ENCODE peak calls at places on chromosomes 5 and 9, in five cellular contexts. E is Peyer's patch, N is body of pancreas, R is gastrocnemius medialis, S is heart left ventricle. V is an unnamed sample.

GRCh38 chr5:59380350-59380951 is 513.1 kb downstream of the PDE4D start:
- DNase-seq in E (no peak), R (no peak), N (no peak), S (no peak), V (no peak)

GRCh38 chr9:125558453-125559084 is 148.4 kb downstream of the MAPKAP1 start:
- DNase-seq in E (no peak), S (no peak), N (peak), R (peak), V (peak)

GRCh38 chr5:129991780-129992179 is 87.5 kb downstream of the CHSY3 start:
- DNase-seq in E (no peak), N (no peak), S (no peak), R (no peak), V (no peak)

GRCh38 chr9:137277329-137278041 is at the start of gene TOR4A:
- DNase-seq in R (peak), S (peak), N (peak), E (peak), V (peak)

GRCh38 chr5:167160388-167160787 is 1131.1 kb upstream of the WWC1 start:
- DNase-seq in R (no peak), E (no peak), S (no peak), N (no peak), V (no peak)

GRCh38 chr9:96651626-96652025 is 3.5 kb downstream of the PRXL2C start:
- DNase-seq in N (no peak), E (no peak), R (no peak), S (no peak), V (no peak)

GRCh38 chr9:131394464-131395026 is 659 bp downstream of the PRRC2B start:
- DNase-seq in N (peak), R (no peak), E (peak), S (peak), V (no peak)

GRCh38 chr5:168328804-168329203 is 37.4 kb downstream of the WWC1 start:
- DNase-seq in R (no peak), E (no peak), N (peak), S (no peak), V (no peak)

GRCh38 chr5:150082889-150083288 is 3.5 kb downstream of the CSF1R start:
- DNase-seq in R (no peak), N (no peak), E (no peak), S (no peak), V (no peak)

GRCh38 chr9:126508928-126509327 is 104.8 kb upstream of the LMX1B start:
- DNase-seq in S (no peak), E (no peak), R (no peak), N (no peak), V (no peak)

GRCh38 chr5:60228676-60229075 is 335.1 kb upstream of the PDE4D start:
- DNase-seq in S (no peak), N (no peak), E (no peak), R (no peak), V (no peak)

GRCh38 chr5:37735649-37736347 is 104.0 kb downstream of the GDNF start:
- DNase-seq in S (no peak), N (no peak), R (peak), E (no peak), V (no peak)

GRCh38 chr9:134159566-134160245 is 4.7 kb downstream of the RNU6ATAC start:
- DNase-seq in N (no peak), E (no peak), S (no peak), R (no peak), V (no peak)

GRCh38 chr9:100690438-100690837 is 112.6 kb downstream of the CAVIN4 start:
- DNase-seq in E (no peak), S (no peak), N (no peak), R (no peak), V (no peak)

GRCh38 chr9:134057751-134058701 is 9.8 kb downstream of the BRD3 start:
- DNase-seq in N (peak), R (no peak), E (peak), S (peak), V (no peak)

GRCh38 chr9:121359358-121360294 is 10.4 kb downstream of the STOM start:
- DNase-seq in E (no peak), R (no peak), S (no peak), N (no peak), V (no peak)

GRCh38 chr5:587403-587802 is 24.7 kb upstream of the CEP72 start:
- DNase-seq in R (no peak), S (no peak), N (no peak), E (no peak), V (no peak)

GRCh38 chr5:150313921-150314716 is 11.4 kb upstream of the ARSI start:
- DNase-seq in R (no peak), E (no peak), S (no peak), N (no peak), V (no peak)

GRCh38 chr5:159343295-159344094 is 13.2 kb upstream of the IL12B start:
- DNase-seq in N (no peak), R (no peak), E (no peak), S (no peak), V (no peak)

GRCh38 chr5:43034591-43034968 is 5.5 kb downstream of the ANXA2R start:
- DNase-seq in N (no peak), E (no peak), S (no peak), R (no peak), V (no peak)

GRCh38 chr9:69620731-69621130 is 51.4 kb downstream of the APBA1 start:
- DNase-seq in E (no peak), S (no peak), R (no peak), N (no peak), V (no peak)

GRCh38 chr5:84673785-84674184 is 289.1 kb upstream of the EDIL3 start:
- DNase-seq in R (no peak), N (no peak), S (no peak), E (no peak), V (no peak)

GRCh38 chr5:118029807-118030206 is 958.5 kb downstream of the DTWD2 start:
- DNase-seq in E (no peak), S (no peak), R (no peak), N (no peak), V (no peak)

GRCh38 chr9:19116391-19116790 is 10.9 kb downstream of the PLIN2 start:
- DNase-seq in S (peak), E (no peak), R (peak), N (no peak), V (no peak)

GRCh38 chr9:16986441-16987387 is 116.2 kb upstream of the BNC2 start:
- DNase-seq in N (no peak), E (no peak), S (no peak), R (no peak), V (no peak)

DNA sequence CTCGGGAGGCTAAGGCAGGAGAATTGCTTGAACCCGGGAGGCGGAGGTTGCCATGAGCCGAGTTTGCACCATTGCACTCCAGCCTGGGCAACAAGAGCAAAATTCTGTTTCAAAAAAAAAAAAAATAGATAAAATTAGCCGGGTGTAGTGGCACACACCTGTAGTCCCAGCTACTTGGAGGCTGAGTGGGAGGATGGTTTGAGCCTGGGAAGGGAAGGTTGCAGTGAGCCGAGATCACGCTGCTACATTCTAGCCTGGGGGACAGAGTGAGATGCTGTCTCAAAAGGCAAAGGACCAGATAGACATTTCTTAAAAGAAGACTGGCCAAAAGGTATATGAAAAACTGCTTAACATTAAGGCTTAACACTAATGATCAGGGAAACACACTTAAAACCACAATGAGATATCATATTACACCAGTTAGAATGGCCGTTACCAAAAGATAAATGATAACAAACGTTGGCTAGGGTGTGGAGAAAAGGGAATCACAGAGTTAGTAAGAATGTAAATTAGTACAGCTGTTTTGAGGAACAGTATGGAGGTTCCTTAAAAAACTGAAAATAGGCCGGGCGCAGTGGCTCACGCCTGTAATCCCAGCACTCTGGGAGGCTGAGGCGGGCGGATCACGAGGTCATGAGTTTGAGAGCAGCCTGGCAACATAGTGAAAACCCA is 10.1 kb upstream of the MARVELD2 start:
- DNase-seq in N (no peak), E (no peak), R (no peak), S (no peak), V (no peak)
- TF ChIP-seq POLR2A in N (no peak), E (no peak), R (no peak), S (no peak), V (no peak)

GRCh38 chr5:142446131-142446959 is 121.5 kb upstream of the SPRY4 start:
- DNase-seq in R (no peak), S (no peak), E (no peak), N (no peak), V (no peak)
- TF ChIP-seq POLR2A in R (no peak), S (no peak), E (no peak), N (no peak), V (no peak)

GRCh38 chr5:172173771-172174170 is 14.3 kb downstream of the STK10 start:
- DNase-seq in S (peak), R (no peak), N (no peak), E (no peak), V (peak)
- TF ChIP-seq POLR2A in S (no peak), R (no peak), N (no peak), E (no peak), V (no peak)

DNA sequence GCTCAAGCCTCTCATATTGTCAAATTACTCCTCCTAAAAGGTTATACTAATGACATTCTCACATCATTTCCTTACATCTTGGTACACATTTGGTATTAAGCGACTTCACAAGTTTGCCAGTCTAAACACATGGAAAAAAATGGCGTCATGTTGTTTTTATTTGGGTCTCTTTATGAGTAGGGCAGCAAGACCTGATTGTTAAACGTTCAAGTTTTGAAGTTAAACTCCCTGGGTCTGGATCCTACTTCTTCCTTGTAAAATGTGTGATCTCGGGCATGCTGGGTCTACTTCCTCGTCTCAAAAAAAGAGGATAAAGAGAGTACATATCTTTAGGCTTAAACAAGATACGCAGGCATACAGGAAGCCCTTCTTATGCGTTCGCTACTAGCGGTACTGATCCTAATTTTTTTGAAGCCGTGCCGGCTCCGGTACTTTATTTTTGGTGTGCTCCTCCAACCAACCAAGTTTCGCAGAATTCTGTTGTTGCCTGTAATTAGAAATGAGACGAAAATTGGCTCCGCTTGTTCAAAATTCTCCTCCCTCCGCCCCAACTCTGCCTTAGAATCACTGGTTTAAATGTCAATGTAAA is 596 bp upstream of the CDC37L1 start:
- DNase-seq in S (no peak), R (no peak), E (no peak), N (no peak), V (no peak)
- TF ChIP-seq POLR2A in S (no peak), R (no peak), E (no peak), N (no peak), V (no peak)